ENCODE peak calls at places on chromosomes 11 and 22, in seven cellular contexts. W is body of pancreas; L is psoas muscle; U is CD8-positive, alpha-beta T cell; H is upper lobe of right lung; A is adrenal gland; R is HepG2. I is an unnamed sample.

GRCh38 chr11:57294225-57295131 is 30.3 kb downstream of the TNKS1BP1 start:
- DNase-seq in W (peak; percentile 38), L (no peak), U (no peak), H (no peak), A (no peak), R (no peak), I (no peak)

GRCh38 chr22:19516378-19517170 is 7.6 kb downstream of the CLDN5 start:
- DNase-seq in W (no peak), L (no peak), U (no peak), H (no peak), A (no peak), R (no peak), I (no peak)

GRCh38 chr11:88292156-88292844 is 45.2 kb downstream of the CTSC start:
- DNase-seq in W (peak; percentile 61), L (no peak), U (no peak), H (no peak), A (peak; percentile 53), R (peak; percentile 6), I (no peak)

GRCh38 chr22:46087816-46088277 is 62.5 kb upstream of the PPARA start:
- DNase-seq in W (peak; percentile 94), L (peak; percentile 96), U (no peak), H (peak; percentile 84), A (peak; percentile 94), R (no peak), I (no peak)

GRCh38 chr11:130314184-130314748 is 451 bp downstream of the ZBTB44 start:
- DNase-seq in W (peak; percentile 62), L (peak; percentile 81), U (peak; percentile 53), H (peak; percentile 88), A (peak; percentile 68), R (peak; percentile 20), I (peak; percentile 63)

GRCh38 chr22:20183823-20184222 is 33.0 kb upstream of the CCDC188 start:
- DNase-seq in W (no peak), L (no peak), U (no peak), H (no peak), A (no peak), R (no peak), I (no peak)

GRCh38 chr11:83191986-83192385 is 1.5 kb upstream of the ANKRD42 start:
- DNase-seq in W (no peak), L (no peak), U (no peak), H (no peak), A (no peak), R (no peak), I (no peak)

GRCh38 chr11:14499178-14499559 is 442 bp downstream of the COPB1 start:
- DNase-seq in W (peak; percentile 40), L (no peak), U (peak; percentile 33), H (no peak), A (peak; percentile 48), R (peak; percentile 12), I (peak; percentile 21)

GRCh38 chr11:114243461-114244372 is 52.5 kb upstream of the NNMT start:
- DNase-seq in W (no peak), L (peak; percentile 79), U (no peak), H (no peak), A (no peak), R (no peak), I (no peak)

GRCh38 chr22:19568337-19569311 is 44.4 kb upstream of the CLDN5 start:
- DNase-seq in W (no peak), L (no peak), U (no peak), H (no peak), A (no peak), R (no peak), I (no peak)

GRCh38 chr11:28964811-28965210 is 856.6 kb downstream of the METTL15 start:
- DNase-seq in W (no peak), L (no peak), U (no peak), H (no peak), A (no peak), R (no peak), I (no peak)

GRCh38 chr11:96324912-96325311 is 18.1 kb downstream of the MAML2 start:
- DNase-seq in W (no peak), L (no peak), U (no peak), H (no peak), A (no peak), R (no peak), I (no peak)

GRCh38 chr11:102473543-102473942 is 21.0 kb upstream of the TMEM123 start:
- DNase-seq in W (no peak), L (no peak), U (no peak), H (no peak), A (no peak), R (no peak), I (no peak)

GRCh38 chr11:134014502-134014901 is 54.4 kb upstream of the JAM3 start:
- DNase-seq in W (peak; percentile 37), L (no peak), U (no peak), H (no peak), A (no peak), R (no peak), I (no peak)

GRCh38 chr22:30304495-30305244 is 15.4 kb upstream of the CASTOR1 start:
- DNase-seq in W (peak; percentile 27), L (no peak), U (no peak), H (peak; percentile 70), A (no peak), R (no peak), I (no peak)

GRCh38 chr11:43852057-43852636 is 28.5 kb upstream of the ALKBH3 start:
- DNase-seq in W (peak; percentile 63), L (no peak), U (peak; percentile 33), H (no peak), A (peak; percentile 62), R (peak; percentile 48), I (no peak)

GRCh38 chr22:19996694-19997384 is 19.8 kb downstream of the ARVCF start:
- DNase-seq in W (no peak), L (peak; percentile 44), U (no peak), H (no peak), A (no peak), R (no peak), I (no peak)

GRCh38 chr11:92130432-92130831 is 94.2 kb upstream of the FAT3 start:
- DNase-seq in W (no peak), L (no peak), U (no peak), H (no peak), A (no peak), R (no peak), I (no peak)

GRCh38 chr11:28153586-28153985 is 45.4 kb downstream of the METTL15 start:
- DNase-seq in W (no peak), L (no peak), U (no peak), H (no peak), A (no peak), R (no peak), I (no peak)

GRCh38 chr22:42383851-42384417 is 48.3 kb downstream of the NFAM1 start:
- DNase-seq in W (no peak), L (no peak), U (no peak), H (no peak), A (no peak), R (no peak), I (no peak)
- H3K27ac ChIP-seq in W (no peak overlapping the region), L (no peak overlapping the region), U (no peak overlapping the region), H (no peak overlapping the region), A (no peak overlapping the region), R (no peak overlapping the region), I (no peak overlapping the region)

DNA sequence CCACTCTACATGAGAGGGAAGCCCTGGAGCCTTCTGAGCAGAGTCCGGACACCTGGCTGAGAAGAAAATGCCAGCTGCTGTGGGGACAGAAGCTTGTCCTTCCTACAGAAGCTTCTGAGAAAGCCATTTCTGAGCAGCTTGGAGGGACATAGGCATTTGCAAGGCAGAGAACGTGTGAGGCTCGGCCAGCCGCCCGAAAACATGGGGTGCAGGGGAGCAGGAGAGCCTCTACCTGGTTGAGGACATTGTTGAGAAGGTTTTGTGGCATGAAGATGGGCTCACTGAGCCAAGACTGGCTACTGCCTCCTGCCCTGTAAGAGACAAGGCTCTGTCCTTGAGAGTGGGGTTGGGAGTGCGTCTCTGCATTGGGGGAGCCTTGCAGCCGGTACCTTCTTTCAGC is 25.3 kb downstream of the SAMM50 start:
- DNase-seq in W (no peak), L (no peak), U (no peak), H (no peak), A (no peak), R (no peak), I (no peak)
- H3K36me3 ChIP-seq in W (peaks cover 26% of the 10 kb centered on the region), L (peaks cover 100% of the 10 kb centered on the region), U (peaks cover 58% of the 10 kb centered on the region), H (peaks cover 96% of the 10 kb centered on the region), A (peaks cover 92% of the 10 kb centered on the region), R (peaks cover 20% of the 10 kb centered on the region), I (peaks cover 72% of the 10 kb centered on the region)

DNA sequence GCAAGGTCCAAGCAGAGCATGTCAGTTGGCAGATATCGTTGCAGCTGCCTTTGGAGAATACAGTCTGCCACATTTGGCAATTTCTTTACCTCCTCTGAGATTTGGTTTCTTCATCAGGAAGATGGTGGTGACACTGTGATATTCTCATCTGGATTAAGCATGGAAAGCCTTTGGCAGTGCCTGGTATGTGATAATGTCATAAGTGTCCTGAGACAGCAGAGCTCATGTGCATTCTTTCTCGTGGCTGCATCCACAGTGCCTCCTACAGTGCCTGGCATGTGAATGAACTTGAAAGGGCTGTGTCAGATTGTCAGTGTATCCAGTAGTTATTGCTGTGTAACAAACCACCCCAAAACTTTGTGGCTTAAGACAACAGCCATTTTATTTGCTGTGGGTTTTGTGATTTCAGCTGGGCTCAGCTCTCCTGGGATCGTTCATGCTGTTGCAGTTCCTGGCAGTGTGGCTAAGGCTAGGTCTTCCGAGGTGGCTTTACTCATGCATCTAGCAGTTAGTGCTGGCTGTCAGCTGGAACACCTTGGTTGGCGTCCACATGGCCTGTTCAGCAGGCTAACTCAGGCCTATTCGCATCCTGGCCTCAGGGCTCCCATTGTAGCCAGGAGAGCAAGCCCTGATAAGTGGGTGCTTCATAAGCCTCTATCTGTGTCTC is 35.7 kb upstream of the MICAL2 start:
- DNase-seq in W (no peak), L (no peak), U (no peak), H (no peak), A (no peak), R (no peak), I (no peak)
- H3K27ac ChIP-seq in W (no peak overlapping the region), L (no peak overlapping the region), U (no peak overlapping the region), H (no peak overlapping the region), A (no peak overlapping the region), R (no peak overlapping the region), I (no peak overlapping the region)

GRCh38 chr11:74636633-74637184 is 44.3 kb downstream of the POLD3 start:
- DNase-seq in W (no peak), L (no peak), U (no peak), H (no peak), A (no peak), R (no peak), I (no peak)

GRCh38 chr11:74642912-74643311 is 50.5 kb downstream of the POLD3 start:
- DNase-seq in W (no peak), L (no peak), U (no peak), H (no peak), A (no peak), R (no peak), I (no peak)

GRCh38 chr11:74641905-74642304 is 49.5 kb downstream of the POLD3 start:
- DNase-seq in W (peak; percentile 9), L (no peak), U (no peak), H (no peak), A (no peak), R (no peak), I (no peak)

GRCh38 chr11:74641289-74641688 is 48.9 kb downstream of the POLD3 start:
- DNase-seq in W (peak; percentile 8), L (no peak), U (no peak), H (no peak), A (no peak), R (no peak), I (no peak)

DNA sequence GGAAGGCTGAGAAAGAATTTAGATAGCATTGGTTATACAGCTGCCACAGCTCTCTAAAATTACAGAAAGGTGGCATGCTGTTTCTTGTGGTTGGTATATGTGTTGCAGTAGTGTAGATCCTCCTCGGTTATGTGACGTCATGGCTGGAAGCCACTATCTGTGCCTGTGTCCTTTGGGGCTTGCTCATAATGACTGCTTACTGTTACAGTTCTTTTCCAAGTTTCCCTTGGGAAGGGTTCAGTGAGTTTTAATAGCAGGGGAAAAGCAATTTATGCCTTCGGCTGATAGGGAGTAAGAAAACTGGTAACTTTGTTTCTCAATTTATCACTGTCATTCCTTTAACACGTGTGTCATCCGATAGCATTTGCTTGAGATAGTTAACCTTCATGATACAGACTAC is 47.2 kb downstream of the POLD3 start:
- DNase-seq in W (peak; percentile 38), L (no peak), U (no peak), H (no peak), A (no peak), R (no peak), I (no peak)
- H3K36me3 ChIP-seq in W (peaks cover 16% of the 10 kb centered on the region), L (peaks cover 35% of the 10 kb centered on the region), U (peaks cover 11% of the 10 kb centered on the region), H (peaks cover 50% of the 10 kb centered on the region), A (peaks cover 14% of the 10 kb centered on the region), R (peaks cover 9% of the 10 kb centered on the region), I (peaks cover 49% of the 10 kb centered on the region)